ENCODE peak calls at places on chromosomes 1 and 21, in six cellular contexts. One of them, this sample, is unnamed.

GRCh38 chr1:157240495-157241184 is 102.4 kb upstream of the ETV3 start:
- DNase-seq in stimulated activated naive CD8-positive, alpha-beta T cell treated with anti-CD3 and anti-CD28 coated beads, Interleukin-15, Interleukin-2, amounts not matched to agents 100 U/mL and 50 U/mL, for 24 hours: no peak
- DNase-seq in psoas muscle: no peak
- DNase-seq in ELR: no peak
- DNase-seq in HuH-7: peak; percentile 58
- DNase-seq in right cardiac atrium: no peak
- DNase-seq in this sample: no peak

GRCh38 chr1:242425232-242425631 is 99.3 kb downstream of the PLD5 start:
- DNase-seq in stimulated activated naive CD8-positive, alpha-beta T cell treated with anti-CD3 and anti-CD28 coated beads, Interleukin-15, Interleukin-2, amounts not matched to agents 100 U/mL and 50 U/mL, for 24 hours: no peak
- DNase-seq in psoas muscle: no peak
- DNase-seq in ELR: peak; percentile 47
- DNase-seq in HuH-7: no peak
- DNase-seq in right cardiac atrium: no peak
- DNase-seq in this sample: no peak

GRCh38 chr1:25486602-25487001 is 55.9 kb downstream of the MACO1 start:
- DNase-seq in stimulated activated naive CD8-positive, alpha-beta T cell treated with anti-CD3 and anti-CD28 coated beads, Interleukin-15, Interleukin-2, amounts not matched to agents 100 U/mL and 50 U/mL, for 24 hours: no peak
- DNase-seq in psoas muscle: no peak
- DNase-seq in ELR: peak; percentile 46
- DNase-seq in HuH-7: no peak
- DNase-seq in right cardiac atrium: no peak
- DNase-seq in this sample: no peak

GRCh38 chr1:42960693-42961559 is 2.3 kb upstream of the SLC2A1 start:
- DNase-seq in stimulated activated naive CD8-positive, alpha-beta T cell treated with anti-CD3 and anti-CD28 coated beads, Interleukin-15, Interleukin-2, amounts not matched to agents 100 U/mL and 50 U/mL, for 24 hours: no peak
- DNase-seq in psoas muscle: no peak
- DNase-seq in ELR: no peak
- DNase-seq in HuH-7: no peak
- DNase-seq in right cardiac atrium: no peak
- DNase-seq in this sample: no peak

GRCh38 chr1:226549937-226550670 is 1.5 kb downstream of the STUM start:
- DNase-seq in stimulated activated naive CD8-positive, alpha-beta T cell treated with anti-CD3 and anti-CD28 coated beads, Interleukin-15, Interleukin-2, amounts not matched to agents 100 U/mL and 50 U/mL, for 24 hours: peak; percentile 56
- DNase-seq in psoas muscle: peak; percentile 46
- DNase-seq in ELR: no peak
- DNase-seq in HuH-7: peak; percentile 48
- DNase-seq in right cardiac atrium: peak; percentile 80
- DNase-seq in this sample: no peak

GRCh38 chr21:29434081-29434480 is 135.4 kb downstream of the BACH1 start:
- DNase-seq in stimulated activated naive CD8-positive, alpha-beta T cell treated with anti-CD3 and anti-CD28 coated beads, Interleukin-15, Interleukin-2, amounts not matched to agents 100 U/mL and 50 U/mL, for 24 hours: no peak
- DNase-seq in psoas muscle: no peak
- DNase-seq in ELR: no peak
- DNase-seq in HuH-7: no peak
- DNase-seq in right cardiac atrium: no peak
- DNase-seq in this sample: no peak

GRCh38 chr1:64569376-64569775 is 99.4 kb downstream of the CACHD1 start:
- DNase-seq in stimulated activated naive CD8-positive, alpha-beta T cell treated with anti-CD3 and anti-CD28 coated beads, Interleukin-15, Interleukin-2, amounts not matched to agents 100 U/mL and 50 U/mL, for 24 hours: no peak
- DNase-seq in psoas muscle: no peak
- DNase-seq in ELR: no peak
- DNase-seq in HuH-7: no peak
- DNase-seq in right cardiac atrium: no peak
- DNase-seq in this sample: no peak

GRCh38 chr1:56459260-56459659 is 120.1 kb downstream of the PLPP3 start:
- DNase-seq in stimulated activated naive CD8-positive, alpha-beta T cell treated with anti-CD3 and anti-CD28 coated beads, Interleukin-15, Interleukin-2, amounts not matched to agents 100 U/mL and 50 U/mL, for 24 hours: no peak
- DNase-seq in psoas muscle: no peak
- DNase-seq in ELR: no peak
- DNase-seq in HuH-7: no peak
- DNase-seq in right cardiac atrium: no peak
- DNase-seq in this sample: no peak

GRCh38 chr1:5937373-5937857 is 54.8 kb downstream of the NPHP4 start:
- DNase-seq in stimulated activated naive CD8-positive, alpha-beta T cell treated with anti-CD3 and anti-CD28 coated beads, Interleukin-15, Interleukin-2, amounts not matched to agents 100 U/mL and 50 U/mL, for 24 hours: no peak
- DNase-seq in psoas muscle: no peak
- DNase-seq in ELR: no peak
- DNase-seq in HuH-7: no peak
- DNase-seq in right cardiac atrium: peak; percentile 31
- DNase-seq in this sample: no peak

GRCh38 chr1:229620876-229621275 is 5.0 kb downstream of the TAF5L start:
- DNase-seq in stimulated activated naive CD8-positive, alpha-beta T cell treated with anti-CD3 and anti-CD28 coated beads, Interleukin-15, Interleukin-2, amounts not matched to agents 100 U/mL and 50 U/mL, for 24 hours: no peak
- DNase-seq in psoas muscle: peak; percentile 41
- DNase-seq in ELR: no peak
- DNase-seq in HuH-7: no peak
- DNase-seq in right cardiac atrium: no peak
- DNase-seq in this sample: no peak

GRCh38 chr1:96804649-96805048 is 83.1 kb downstream of the PTBP2 start:
- DNase-seq in stimulated activated naive CD8-positive, alpha-beta T cell treated with anti-CD3 and anti-CD28 coated beads, Interleukin-15, Interleukin-2, amounts not matched to agents 100 U/mL and 50 U/mL, for 24 hours: no peak
- DNase-seq in psoas muscle: no peak
- DNase-seq in ELR: no peak
- DNase-seq in HuH-7: no peak
- DNase-seq in right cardiac atrium: peak; percentile 13
- DNase-seq in this sample: no peak

GRCh38 chr1:241964550-241965241 is 7.1 kb downstream of the BECN2 start:
- DNase-seq in stimulated activated naive CD8-positive, alpha-beta T cell treated with anti-CD3 and anti-CD28 coated beads, Interleukin-15, Interleukin-2, amounts not matched to agents 100 U/mL and 50 U/mL, for 24 hours: no peak
- DNase-seq in psoas muscle: no peak
- DNase-seq in ELR: no peak
- DNase-seq in HuH-7: no peak
- DNase-seq in right cardiac atrium: peak; percentile 61
- DNase-seq in this sample: no peak

GRCh38 chr1:70353641-70354331 is 736 bp downstream of the ANKRD13C start:
- DNase-seq in stimulated activated naive CD8-positive, alpha-beta T cell treated with anti-CD3 and anti-CD28 coated beads, Interleukin-15, Interleukin-2, amounts not matched to agents 100 U/mL and 50 U/mL, for 24 hours: peak; percentile 50
- DNase-seq in psoas muscle: no peak
- DNase-seq in ELR: peak; percentile 91
- DNase-seq in HuH-7: no peak
- DNase-seq in right cardiac atrium: no peak
- DNase-seq in this sample: no peak

GRCh38 chr1:15153184-15153841 is at the start of gene TMEM51:
- DNase-seq in stimulated activated naive CD8-positive, alpha-beta T cell treated with anti-CD3 and anti-CD28 coated beads, Interleukin-15, Interleukin-2, amounts not matched to agents 100 U/mL and 50 U/mL, for 24 hours: no peak
- DNase-seq in psoas muscle: peak; percentile 64
- DNase-seq in ELR: peak; percentile 75
- DNase-seq in HuH-7: peak; percentile 81
- DNase-seq in right cardiac atrium: peak; percentile 90
- DNase-seq in this sample: no peak

GRCh38 chr1:84689514-84690396 is 506 bp downstream of the SSX2IP start:
- DNase-seq in stimulated activated naive CD8-positive, alpha-beta T cell treated with anti-CD3 and anti-CD28 coated beads, Interleukin-15, Interleukin-2, amounts not matched to agents 100 U/mL and 50 U/mL, for 24 hours: peak; percentile 57
- DNase-seq in psoas muscle: peak; percentile 46
- DNase-seq in ELR: peak; percentile 69
- DNase-seq in HuH-7: peak; percentile 40
- DNase-seq in right cardiac atrium: peak; percentile 84
- DNase-seq in this sample: no peak

GRCh38 chr1:116334015-116334547 is 39.0 kb upstream of the ATP1A1 start:
- DNase-seq in stimulated activated naive CD8-positive, alpha-beta T cell treated with anti-CD3 and anti-CD28 coated beads, Interleukin-15, Interleukin-2, amounts not matched to agents 100 U/mL and 50 U/mL, for 24 hours: no peak
- DNase-seq in psoas muscle: no peak
- DNase-seq in ELR: peak; percentile 56
- DNase-seq in HuH-7: no peak
- DNase-seq in right cardiac atrium: peak; percentile 74
- DNase-seq in this sample: no peak

GRCh38 chr1:201476670-201477344 is 7.8 kb upstream of the PHLDA3 start:
- DNase-seq in stimulated activated naive CD8-positive, alpha-beta T cell treated with anti-CD3 and anti-CD28 coated beads, Interleukin-15, Interleukin-2, amounts not matched to agents 100 U/mL and 50 U/mL, for 24 hours: no peak
- DNase-seq in psoas muscle: no peak
- DNase-seq in ELR: no peak
- DNase-seq in HuH-7: no peak
- DNase-seq in right cardiac atrium: peak; percentile 21
- DNase-seq in this sample: no peak

GRCh38 chr1:224589006-224589405 is 27.1 kb upstream of the CNIH3 start:
- DNase-seq in stimulated activated naive CD8-positive, alpha-beta T cell treated with anti-CD3 and anti-CD28 coated beads, Interleukin-15, Interleukin-2, amounts not matched to agents 100 U/mL and 50 U/mL, for 24 hours: no peak
- DNase-seq in psoas muscle: no peak
- DNase-seq in ELR: peak; percentile 55
- DNase-seq in HuH-7: no peak
- DNase-seq in right cardiac atrium: no peak
- DNase-seq in this sample: no peak

GRCh38 chr1:31335007-31335406 is 37.9 kb downstream of the FABP3 start:
- DNase-seq in stimulated activated naive CD8-positive, alpha-beta T cell treated with anti-CD3 and anti-CD28 coated beads, Interleukin-15, Interleukin-2, amounts not matched to agents 100 U/mL and 50 U/mL, for 24 hours: no peak
- DNase-seq in psoas muscle: no peak
- DNase-seq in ELR: peak; percentile 54
- DNase-seq in HuH-7: peak; percentile 47
- DNase-seq in right cardiac atrium: no peak
- DNase-seq in this sample: no peak

GRCh38 chr1:175889848-175890247 is 146.5 kb upstream of the TNR start:
- DNase-seq in stimulated activated naive CD8-positive, alpha-beta T cell treated with anti-CD3 and anti-CD28 coated beads, Interleukin-15, Interleukin-2, amounts not matched to agents 100 U/mL and 50 U/mL, for 24 hours: no peak
- DNase-seq in psoas muscle: no peak
- DNase-seq in ELR: no peak
- DNase-seq in HuH-7: no peak
- DNase-seq in right cardiac atrium: no peak
- DNase-seq in this sample: no peak

GRCh38 chr1:20380616-20381035 is 90.0 kb downstream of the VWA5B1 start:
- DNase-seq in stimulated activated naive CD8-positive, alpha-beta T cell treated with anti-CD3 and anti-CD28 coated beads, Interleukin-15, Interleukin-2, amounts not matched to agents 100 U/mL and 50 U/mL, for 24 hours: no peak
- DNase-seq in psoas muscle: no peak
- DNase-seq in ELR: peak; percentile 72
- DNase-seq in HuH-7: no peak
- DNase-seq in right cardiac atrium: no peak
- DNase-seq in this sample: no peak

GRCh38 chr21:46425566-46425965 is 33.1 kb upstream of the DIP2A start:
- DNase-seq in stimulated activated naive CD8-positive, alpha-beta T cell treated with anti-CD3 and anti-CD28 coated beads, Interleukin-15, Interleukin-2, amounts not matched to agents 100 U/mL and 50 U/mL, for 24 hours: peak; percentile 76
- DNase-seq in psoas muscle: no peak
- DNase-seq in ELR: no peak
- DNase-seq in HuH-7: no peak
- DNase-seq in right cardiac atrium: no peak
- DNase-seq in this sample: no peak

GRCh38 chr1:13762642-13763041 is 62.7 kb downstream of the PRDM2 start:
- DNase-seq in stimulated activated naive CD8-positive, alpha-beta T cell treated with anti-CD3 and anti-CD28 coated beads, Interleukin-15, Interleukin-2, amounts not matched to agents 100 U/mL and 50 U/mL, for 24 hours: no peak
- DNase-seq in psoas muscle: no peak
- DNase-seq in ELR: no peak
- DNase-seq in HuH-7: no peak
- DNase-seq in right cardiac atrium: no peak
- DNase-seq in this sample: no peak

GRCh38 chr1:6490181-6491075 is 1.0 kb downstream of the PLEKHG5 start:
- DNase-seq in stimulated activated naive CD8-positive, alpha-beta T cell treated with anti-CD3 and anti-CD28 coated beads, Interleukin-15, Interleukin-2, amounts not matched to agents 100 U/mL and 50 U/mL, for 24 hours: peak; percentile 76
- DNase-seq in psoas muscle: peak; percentile 54
- DNase-seq in ELR: peak; percentile 83
- DNase-seq in HuH-7: peak; percentile 81
- DNase-seq in right cardiac atrium: peak; percentile 82
- DNase-seq in this sample: no peak

GRCh38 chr1:235567812-235568444 is 63.7 kb upstream of the B3GALNT2 start:
- DNase-seq in stimulated activated naive CD8-positive, alpha-beta T cell treated with anti-CD3 and anti-CD28 coated beads, Interleukin-15, Interleukin-2, amounts not matched to agents 100 U/mL and 50 U/mL, for 24 hours: no peak
- DNase-seq in psoas muscle: no peak
- DNase-seq in ELR: no peak
- DNase-seq in HuH-7: no peak
- DNase-seq in right cardiac atrium: no peak
- DNase-seq in this sample: no peak

GRCh38 chr1:31672988-31673387 is 28.3 kb upstream of the PEF1 start:
- DNase-seq in stimulated activated naive CD8-positive, alpha-beta T cell treated with anti-CD3 and anti-CD28 coated beads, Interleukin-15, Interleukin-2, amounts not matched to agents 100 U/mL and 50 U/mL, for 24 hours: no peak
- DNase-seq in psoas muscle: peak; percentile 52
- DNase-seq in ELR: no peak
- DNase-seq in HuH-7: no peak
- DNase-seq in right cardiac atrium: peak; percentile 75
- DNase-seq in this sample: no peak

GRCh38 chr1:156691216-156691615 is 14.0 kb upstream of the NES start:
- DNase-seq in stimulated activated naive CD8-positive, alpha-beta T cell treated with anti-CD3 and anti-CD28 coated beads, Interleukin-15, Interleukin-2, amounts not matched to agents 100 U/mL and 50 U/mL, for 24 hours: no peak
- DNase-seq in psoas muscle: no peak
- DNase-seq in ELR: no peak
- DNase-seq in HuH-7: no peak
- DNase-seq in right cardiac atrium: no peak
- DNase-seq in this sample: no peak

GRCh38 chr1:164308101-164308500 is 250.9 kb upstream of the PBX1 start:
- DNase-seq in stimulated activated naive CD8-positive, alpha-beta T cell treated with anti-CD3 and anti-CD28 coated beads, Interleukin-15, Interleukin-2, amounts not matched to agents 100 U/mL and 50 U/mL, for 24 hours: no peak
- DNase-seq in psoas muscle: no peak
- DNase-seq in ELR: no peak
- DNase-seq in HuH-7: no peak
- DNase-seq in right cardiac atrium: no peak
- DNase-seq in this sample: no peak

GRCh38 chr1:2300851-2301606 is 72.9 kb downstream of the SKI start:
- DNase-seq in stimulated activated naive CD8-positive, alpha-beta T cell treated with anti-CD3 and anti-CD28 coated beads, Interleukin-15, Interleukin-2, amounts not matched to agents 100 U/mL and 50 U/mL, for 24 hours: peak; percentile 93
- DNase-seq in psoas muscle: peak; percentile 85
- DNase-seq in ELR: peak; percentile 64
- DNase-seq in HuH-7: no peak
- DNase-seq in right cardiac atrium: peak; percentile 96
- DNase-seq in this sample: peak; percentile 86

GRCh38 chr1:179025975-179026812 is 500 bp downstream of the FAM20B start:
- DNase-seq in stimulated activated naive CD8-positive, alpha-beta T cell treated with anti-CD3 and anti-CD28 coated beads, Interleukin-15, Interleukin-2, amounts not matched to agents 100 U/mL and 50 U/mL, for 24 hours: peak; percentile 82
- DNase-seq in psoas muscle: peak; percentile 82
- DNase-seq in ELR: peak; percentile 72
- DNase-seq in HuH-7: peak; percentile 75
- DNase-seq in right cardiac atrium: peak; percentile 89
- DNase-seq in this sample: peak; percentile 80

GRCh38 chr21:43658769-43659135 is 536 bp downstream of the HSF2BP start:
- DNase-seq in stimulated activated naive CD8-positive, alpha-beta T cell treated with anti-CD3 and anti-CD28 coated beads, Interleukin-15, Interleukin-2, amounts not matched to agents 100 U/mL and 50 U/mL, for 24 hours: no peak
- DNase-seq in psoas muscle: no peak
- DNase-seq in ELR: no peak
- DNase-seq in HuH-7: no peak
- DNase-seq in right cardiac atrium: peak; percentile 79
- DNase-seq in this sample: no peak

GRCh38 chr1:208235356-208235982 is 8.7 kb downstream of the PLXNA2 start:
- DNase-seq in stimulated activated naive CD8-positive, alpha-beta T cell treated with anti-CD3 and anti-CD28 coated beads, Interleukin-15, Interleukin-2, amounts not matched to agents 100 U/mL and 50 U/mL, for 24 hours: no peak
- DNase-seq in psoas muscle: no peak
- DNase-seq in ELR: no peak
- DNase-seq in HuH-7: no peak
- DNase-seq in right cardiac atrium: no peak
- DNase-seq in this sample: no peak

GRCh38 chr1:207030522-207031009 is 2.0 kb downstream of the C1orf116 start:
- DNase-seq in stimulated activated naive CD8-positive, alpha-beta T cell treated with anti-CD3 and anti-CD28 coated beads, Interleukin-15, Interleukin-2, amounts not matched to agents 100 U/mL and 50 U/mL, for 24 hours: no peak
- DNase-seq in psoas muscle: no peak
- DNase-seq in ELR: no peak
- DNase-seq in HuH-7: no peak
- DNase-seq in right cardiac atrium: no peak
- DNase-seq in this sample: no peak

This sample was measured in ascending aorta.